ENCODE peak calls at places on chromosomes 12 and 14, in eight cellular contexts. O is smooth muscle cell of the brain vasculature, W is HFFc6, Q is T-helper 2 cell, N is Kasumi-1, M is germinal center, D is HCT116, C is GM03348. V is an unnamed sample.

GRCh38 chr12:47757840-47758583 is 668 bp downstream of the RAPGEF3 start:
- DNase-seq in N (peak; percentile 12), O (no peak), M (no peak), D (no peak), Q (no peak), C (no peak), W (no peak), V (no peak)

GRCh38 chr12:8026282-8026637 is 6.3 kb upstream of the FOXJ2 start:
- DNase-seq in D (no peak), M (no peak), Q (no peak), N (peak; percentile 36), O (no peak), C (peak; percentile 62), W (no peak), V (no peak)

GRCh38 chr12:11794311-11794710 is 144.8 kb downstream of the ETV6 start:
- DNase-seq in Q (no peak), O (no peak), W (no peak), N (no peak), C (no peak), D (no peak), M (no peak), V (no peak)

GRCh38 chr12:47078733-47079364 is 572 bp upstream of the PCED1B start:
- DNase-seq in W (no peak), N (no peak), M (peak; percentile 22), Q (no peak), D (no peak), O (no peak), C (peak; percentile 57), V (peak; percentile 8)

GRCh38 chr12:65867428-65867827 is 43.1 kb downstream of the HMGA2 start:
- DNase-seq in N (no peak), Q (no peak), W (peak; percentile 91), C (peak; percentile 63), M (no peak), O (no peak), D (no peak), V (no peak)

GRCh38 chr14:102027951-102028350 is 58.9 kb downstream of the HSP90AA1 start:
- DNase-seq in Q (no peak), D (no peak), W (no peak), N (no peak), M (no peak), C (no peak), O (no peak), V (no peak)

GRCh38 chr12:28506271-28506670 is 316.0 kb downstream of the CCDC91 start:
- DNase-seq in D (no peak), O (no peak), W (peak; percentile 29), N (no peak), C (peak; percentile 6), M (no peak), Q (no peak), V (no peak)

GRCh38 chr12:68370006-68370590 is 37.9 kb upstream of the MDM1 start:
- DNase-seq in C (no peak), W (no peak), Q (no peak), N (no peak), D (no peak), M (no peak), O (no peak), V (no peak)

GRCh38 chr14:71266994-71267636 is 359.9 kb downstream of the PCNX1 start:
- DNase-seq in Q (no peak), D (no peak), M (no peak), C (no peak), W (peak; percentile 63), O (no peak), N (no peak), V (no peak)

GRCh38 chr14:105092124-105092911 is 27.1 kb upstream of the GPR132 start:
- DNase-seq in O (no peak), Q (no peak), M (no peak), D (no peak), N (no peak), C (peak; percentile 37), W (no peak), V (no peak)

GRCh38 chr14:73824116-73824515 is 27.5 kb upstream of the PTGR2 start:
- DNase-seq in M (no peak), Q (no peak), W (no peak), C (no peak), D (no peak), N (no peak), O (no peak), V (no peak)

GRCh38 chr14:102925646-102926045 is 3.2 kb downstream of the AMN start:
- DNase-seq in N (no peak), M (no peak), W (no peak), C (no peak), O (no peak), D (no peak), Q (no peak), V (no peak)

GRCh38 chr14:35565896-35566464 is 32.0 kb downstream of the INSM2 start:
- DNase-seq in N (no peak), W (no peak), M (no peak), D (no peak), Q (no peak), C (no peak), O (no peak), V (no peak)

GRCh38 chr12:8078400-8078799 is 3.7 kb upstream of the NECAP1 start:
- DNase-seq in O (no peak), C (peak; percentile 33), N (peak; percentile 59), W (peak; percentile 72), D (peak; percentile 50), M (peak; percentile 27), Q (no peak), V (peak; percentile 39)

GRCh38 chr12:109264095-109264942 is 44.8 kb downstream of the FOXN4 start:
- DNase-seq in N (peak; percentile 72), Q (peak; percentile 17), O (no peak), W (peak; percentile 13), C (peak; percentile 90), M (peak; percentile 74), D (peak; percentile 77), V (no peak)

GRCh38 chr14:43789458-43789857 is 717.6 kb downstream of the FSCB start:
- DNase-seq in M (no peak), N (no peak), Q (no peak), D (no peak), O (no peak), C (no peak), W (no peak), V (no peak)

GRCh38 chr14:73758392-73759182 is 44.4 kb upstream of the PNMA1 start:
- DNase-seq in W (peak; percentile 45), Q (peak; percentile 51), M (peak; percentile 87), N (peak; percentile 89), D (peak; percentile 63), C (peak; percentile 68), O (no peak), V (peak; percentile 74)

V was measured in T-helper 22 cell.